ENCODE peak calls at places on chromosomes 6 and 20, in eight cellular contexts. D, K, V, A, G, M, U and L are unnamed samples.
A peak's percentile ranks its signal among the peaks of the same experiment; 100 is the strongest.

GRCh38 chr6:33840064-33840926 is 36.5 kb upstream of the MLN start:
- DNase-seq in D (no peak), K (peak; percentile 96), V (peak; percentile 100), A (peak; percentile 79), G (peak; percentile 98), M (peak; percentile 55), U (peak; percentile 98), L (peak; percentile 94)

GRCh38 chr6:95846652-95847051 is 169.1 kb upstream of the FUT9 start:
- DNase-seq in D (no peak), K (no peak), V (no peak), A (no peak), G (no peak), M (no peak), U (no peak), L (no peak)

GRCh38 chr6:155580904-155581303 is 125.3 kb upstream of the NOX3 start:
- DNase-seq in D (no peak), K (no peak), V (no peak), A (no peak), G (no peak), M (no peak), U (no peak), L (no peak)

GRCh38 chr20:56157530-56158203 is 90.9 kb upstream of the MC3R start:
- DNase-seq in D (no peak), K (no peak), V (no peak), A (no peak), G (no peak), M (no peak), U (no peak), L (no peak)

GRCh38 chr6:97666889-97667288 is 383.9 kb upstream of the MMS22L start:
- DNase-seq in D (no peak), K (no peak), V (no peak), A (no peak), G (no peak), M (no peak), U (no peak), L (no peak)

GRCh38 chr20:9403481-9403880 is 110.9 kb upstream of the LAMP5 start:
- DNase-seq in D (no peak), K (no peak), V (no peak), A (no peak), G (no peak), M (no peak), U (no peak), L (no peak)

GRCh38 chr20:58708246-58708931 is 15.8 kb downstream of the NPEPL1 start:
- DNase-seq in D (no peak), K (no peak), V (no peak), A (no peak), G (no peak), M (no peak), U (no peak), L (no peak)

GRCh38 chr6:4351857-4352669 is 216.7 kb upstream of the ECI2 start:
- DNase-seq in D (no peak), K (no peak), V (peak; percentile 95), A (peak; percentile 36), G (peak; percentile 88), M (no peak), U (peak; percentile 95), L (peak; percentile 94)

GRCh38 chr20:31819083-31819784 is at the start of gene MYLK2:
- DNase-seq in D (no peak), K (no peak), V (no peak), A (no peak), G (no peak), M (no peak), U (no peak), L (no peak)

GRCh38 chr6:45377555-45378323 is at the start of gene SUPT3H:
- DNase-seq in D (peak; percentile 93), K (peak; percentile 95), V (peak; percentile 94), A (peak; percentile 83), G (peak; percentile 97), M (peak; percentile 94), U (peak; percentile 93), L (peak; percentile 85)

GRCh38 chr6:50602191-50602810 is 111.0 kb upstream of the TFAP2D start:
- DNase-seq in D (peak; percentile 50), K (peak; percentile 41), V (peak; percentile 26), A (peak; percentile 2), G (peak; percentile 76), M (no peak), U (peak; percentile 21), L (peak; percentile 0)

GRCh38 chr6:116572162-116572561 is 858 bp downstream of the RWDD1 start:
- DNase-seq in D (no peak), K (peak; percentile 50), V (peak; percentile 72), A (no peak), G (no peak), M (peak; percentile 18), U (peak; percentile 55), L (peak; percentile 23)

GRCh38 chr20:680638-681037 is 5.0 kb upstream of the SCRT2 start:
- DNase-seq in D (no peak), K (no peak), V (no peak), A (no peak), G (no peak), M (no peak), U (no peak), L (no peak)

GRCh38 chr20:21509597-21510331 is 4.1 kb downstream of the NKX2-2 start:
- DNase-seq in D (no peak), K (no peak), V (peak; percentile 38), A (no peak), G (no peak), M (no peak), U (peak; percentile 25), L (peak; percentile 49)

GRCh38 chr20:34324541-34324940 is 21.4 kb upstream of the AHCY start:
- DNase-seq in D (no peak), K (no peak), V (no peak), A (no peak), G (no peak), M (no peak), U (no peak), L (no peak)

GRCh38 chr6:47034919-47035318 is 7.2 kb downstream of the ADGRF1 start:
- DNase-seq in D (no peak), K (no peak), V (peak; percentile 85), A (peak; percentile 93), G (peak; percentile 99), M (no peak), U (peak; percentile 44), L (peak; percentile 100)

GRCh38 chr6:125066964-125067363 is 86.6 kb upstream of the TPD52L1 start:
- DNase-seq in D (no peak), K (no peak), V (peak; percentile 59), A (peak; percentile 12), G (peak; percentile 78), M (peak; percentile 67), U (peak; percentile 30), L (peak; percentile 87)

GRCh38 chr6:157645201-157645795 is 177.7 kb upstream of the SNX9 start:
- DNase-seq in D (no peak), K (no peak), V (no peak), A (no peak), G (no peak), M (no peak), U (no peak), L (no peak)

DNA sequence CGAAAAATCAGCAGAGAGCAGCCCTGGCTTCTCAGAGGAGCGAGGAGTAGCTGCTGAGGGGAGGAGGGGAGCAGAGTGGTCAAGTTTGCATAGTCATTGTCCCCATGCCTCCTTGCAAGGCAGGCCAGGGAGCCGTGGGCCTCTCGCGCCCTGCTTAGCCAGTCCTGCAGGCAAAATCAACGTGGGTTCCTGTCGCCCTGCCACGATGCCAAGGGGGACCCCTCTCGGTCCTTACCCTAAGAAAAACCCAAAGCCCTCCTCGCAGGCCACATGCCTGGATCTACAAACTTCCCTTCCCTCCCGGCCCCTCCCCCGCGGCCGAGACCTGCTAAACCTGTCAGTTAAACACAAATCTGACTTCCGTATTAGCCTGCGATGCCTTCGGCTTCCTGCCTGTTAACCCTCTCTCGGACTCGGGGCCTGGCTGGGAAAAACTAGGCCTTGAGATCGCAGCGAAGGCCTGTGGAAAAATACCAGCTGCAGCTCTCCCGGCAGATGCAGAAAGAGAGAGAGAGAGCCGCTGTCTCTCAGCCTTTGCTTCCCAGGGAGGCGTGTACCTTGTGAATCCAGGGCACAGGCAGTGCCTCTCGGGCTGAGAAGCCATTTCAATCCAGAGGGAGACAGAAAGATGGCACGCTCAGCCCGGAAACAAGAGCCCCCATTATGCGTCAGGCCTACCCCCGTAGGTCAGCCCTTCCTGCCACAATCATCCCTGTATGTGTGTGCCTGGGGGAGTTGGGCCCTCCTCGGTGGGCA is 975 bp upstream of the ZMYND8 start:
- DNase-seq in D (no peak), K (peak; percentile 100), V (peak; percentile 99), A (peak; percentile 58), G (peak; percentile 96), M (peak; percentile 53), U (peak; percentile 94), L (peak; percentile 89)
- H2AFZ ChIP-seq in D (peak overlapping the region; percentile 65), K (no peak overlapping the region), V (no peak overlapping the region), A (no peak overlapping the region), G (peak overlapping the region; percentile 75), M (peak overlapping the region; percentile 88), U (peak overlapping the region; percentile 81), L (peak overlapping the region; percentile 38)

GRCh38 chr6:36320475-36320874 is 16.2 kb downstream of the BNIP5 start:
- DNase-seq in D (no peak), K (peak; percentile 76), V (no peak), A (no peak), G (peak; percentile 20), M (no peak), U (no peak), L (no peak)

GRCh38 chr6:36317623-36318022 is 19.1 kb downstream of the BNIP5 start:
- DNase-seq in D (no peak), K (no peak), V (no peak), A (no peak), G (no peak), M (no peak), U (no peak), L (no peak)

GRCh38 chr6:36318690-36319435 is 17.8 kb downstream of the BNIP5 start:
- DNase-seq in D (no peak), K (peak; percentile 33), V (no peak), A (no peak), G (no peak), M (no peak), U (no peak), L (no peak)

GRCh38 chr6:36319436-36319762 is 17.3 kb downstream of the BNIP5 start:
- DNase-seq in D (no peak), K (no peak), V (no peak), A (no peak), G (peak; percentile 22), M (no peak), U (no peak), L (no peak)

GRCh38 chr6:36319834-36320233 is 16.9 kb downstream of the BNIP5 start:
- DNase-seq in D (no peak), K (no peak), V (no peak), A (no peak), G (no peak), M (no peak), U (no peak), L (no peak)
- H3K4me3 ChIP-seq in D (no peak overlapping the region), K (no peak overlapping the region), V (no peak overlapping the region), A (no peak overlapping the region), G (no peak overlapping the region), M (no peak overlapping the region), U (no peak overlapping the region), L (no peak overlapping the region)

GRCh38 chr6:53795702-53796450 is 1.1 kb downstream of the LRRC1 start:
- DNase-seq in D (peak; percentile 40), K (peak; percentile 29), V (peak; percentile 35), A (no peak), G (peak; percentile 43), M (peak; percentile 36), U (peak; percentile 28), L (peak; percentile 26)
- H3K9ac ChIP-seq in D (peak overlapping the region; percentile 73), K (peak overlapping the region; percentile 83), V (peak overlapping the region; percentile 89), A (peak overlapping the region; percentile 76), G (peak overlapping the region; percentile 77), M (peak overlapping the region; percentile 80), U (peak overlapping the region; percentile 59), L (peak overlapping the region; percentile 80)

GRCh38 chr20:48684501-48685041 is 143.2 kb downstream of the PREX1 start:
- DNase-seq in D (no peak), K (no peak), V (no peak), A (no peak), G (no peak), M (no peak), U (no peak), L (no peak)
- H2AFZ ChIP-seq in D (no peak overlapping the region), K (no peak overlapping the region), V (no peak overlapping the region), A (no peak overlapping the region), G (no peak overlapping the region), M (no peak overlapping the region), U (no peak overlapping the region), L (no peak overlapping the region)